ENCODE peak calls at places on chromosome 7, in eight cellular contexts. M is colonic mucosa, W is OCI-LY7, Y is tibial artery, S is heart right ventricle, V is fibroblast of lung, Q is heart left ventricle, F is cardiac muscle cell. O is an unnamed sample.

GRCh38 chr7:370775-371118 is 80.8 kb downstream of the FOXL3 start:
- DNase-seq in Y (no peak), M (no peak), W (no peak), V (no peak), S (no peak), F (no peak), Q (no peak), O (no peak)

GRCh38 chr7:12385364-12385786 is 18.3 kb downstream of the VWDE start:
- DNase-seq in Y (no peak), V (no peak), Q (no peak), S (no peak), W (no peak), M (no peak), F (peak), O (no peak)

GRCh38 chr7:151699147-151699546 is 177.8 kb downstream of the PRKAG2 start:
- DNase-seq in Q (peak), F (no peak), S (no peak), Y (no peak), V (peak), W (no peak), M (no peak), O (peak)

GRCh38 chr7:127983804-127984332 is 47.4 kb downstream of the LRRC4 start:
- DNase-seq in Q (no peak), V (no peak), W (no peak), Y (no peak), F (no peak), S (no peak), M (no peak), O (no peak)

GRCh38 chr7:84705079-84705478 is 481.8 kb downstream of the SEMA3D start:
- DNase-seq in Y (no peak), V (no peak), M (no peak), F (no peak), S (no peak), W (no peak), Q (no peak), O (no peak)

GRCh38 chr7:92609921-92610518 is 19.8 kb upstream of the FAM133B start:
- DNase-seq in W (peak), Q (no peak), F (no peak), S (no peak), M (no peak), V (peak), Y (no peak), O (no peak)

GRCh38 chr7:133829336-133829897 is 297.7 kb upstream of the LRGUK start:
- DNase-seq in Y (no peak), S (no peak), F (no peak), Q (no peak), W (no peak), V (no peak), M (no peak), O (no peak)

GRCh38 chr7:18564779-18565178 is 69.2 kb downstream of the HDAC9 start:
- DNase-seq in Y (no peak), V (no peak), F (no peak), W (no peak), M (no peak), Q (no peak), S (no peak), O (no peak)

GRCh38 chr7:43701502-43701859 is 27.8 kb downstream of the COA1 start:
- DNase-seq in M (no peak), Y (no peak), Q (no peak), F (no peak), S (no peak), W (no peak), V (no peak), O (no peak)

GRCh38 chr7:114922151-114922651 is 307 bp downstream of the MDFIC start:
- DNase-seq in Q (peak), F (peak), Y (peak), S (peak), W (no peak), M (peak), V (peak), O (no peak)

GRCh38 chr7:80357530-80357929 is 154.3 kb downstream of the GNAT3 start:
- DNase-seq in Q (no peak), W (no peak), S (no peak), V (peak), F (no peak), M (no peak), Y (no peak), O (no peak)

GRCh38 chr7:92994889-92995288 is 122.9 kb downstream of the SAMD9 start:
- DNase-seq in Q (no peak), S (no peak), Y (no peak), V (no peak), M (no peak), W (no peak), F (no peak), O (no peak)

GRCh38 chr7:77940647-77941046 is 142.1 kb downstream of the PHTF2 start:
- DNase-seq in W (peak), S (peak), V (peak), Y (no peak), Q (no peak), M (no peak), F (peak), O (peak)

GRCh38 chr7:129494041-129494440 is 8.3 kb upstream of the SMKR1 start:
- DNase-seq in Y (no peak), Q (no peak), F (no peak), S (no peak), M (no peak), V (peak), W (no peak), O (peak)

GRCh38 chr7:78912781-78913180 is 540.7 kb downstream of the MAGI2 start:
- DNase-seq in S (no peak), W (no peak), F (no peak), M (no peak), Y (no peak), Q (no peak), V (peak), O (no peak)

GRCh38 chr7:111558948-111559347 is 3.3 kb downstream of the IMMP2L start:
- DNase-seq in S (no peak), F (no peak), M (no peak), Q (no peak), V (peak), Y (no peak), W (no peak), O (no peak)

GRCh38 chr7:113636727-113637421 is 281.9 kb downstream of the PPP1R3A start:
- DNase-seq in S (no peak), W (no peak), Y (no peak), F (no peak), M (no peak), V (peak), Q (no peak), O (peak)

GRCh38 chr7:92644406-92645113 is 54.4 kb upstream of the FAM133B start:
- DNase-seq in M (no peak), Q (peak), V (peak), Y (no peak), W (no peak), F (peak), S (peak), O (no peak)

GRCh38 chr7:100372256-100372655 is 1.0 kb upstream of the PILRA start:
- DNase-seq in S (no peak), M (no peak), F (no peak), W (peak), Q (peak), Y (no peak), V (peak), O (peak)

GRCh38 chr7:126856691-126857291 is 395.9 kb downstream of the GRM8 start:
- DNase-seq in F (peak), S (no peak), Q (no peak), M (no peak), W (peak), Y (no peak), V (no peak), O (no peak)

DNA sequence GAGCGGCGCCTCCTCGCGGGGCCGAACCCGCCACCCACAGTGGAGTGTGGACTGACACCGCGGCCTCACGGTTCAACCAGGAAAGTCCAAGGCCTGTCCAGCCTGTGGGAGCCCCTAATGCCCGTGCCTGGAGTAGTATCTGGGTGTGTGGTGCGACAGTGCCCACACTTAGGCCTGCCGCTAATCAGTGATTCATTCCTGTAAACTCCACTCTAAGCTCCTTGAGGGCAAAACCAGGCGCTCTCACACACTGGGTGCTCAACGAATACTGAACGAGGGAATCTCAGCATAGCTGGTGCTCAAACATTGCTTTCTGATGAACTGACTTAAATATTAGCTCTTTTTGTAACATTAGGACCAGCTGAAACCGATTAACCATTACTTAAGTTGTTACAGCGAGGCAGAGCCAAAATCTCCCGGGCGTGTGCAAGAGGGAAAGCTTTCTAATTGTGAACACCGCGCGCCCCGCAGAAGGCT is 573 bp upstream of the GSDME start:
- DNase-seq in M (no peak), S (no peak), F (peak), Q (no peak), V (peak), W (no peak), Y (no peak), O (no peak)
- H3K27ac ChIP-seq in M (peak), S (peak), F (no peak), Q (peak), V (peak), W (no peak), Y (peak), O (peak)

GRCh38 chr7:132494474-132494873 is 81.8 kb downstream of the PLXNA4 start:
- DNase-seq in V (no peak), S (no peak), Q (no peak), F (no peak), W (no peak), Y (no peak), M (no peak), O (no peak)
- TF ChIP-seq CTCF in V (no peak), S (no peak), Q (no peak), F (no peak), W (no peak), Y (no peak), M (no peak), O (no peak)

DNA sequence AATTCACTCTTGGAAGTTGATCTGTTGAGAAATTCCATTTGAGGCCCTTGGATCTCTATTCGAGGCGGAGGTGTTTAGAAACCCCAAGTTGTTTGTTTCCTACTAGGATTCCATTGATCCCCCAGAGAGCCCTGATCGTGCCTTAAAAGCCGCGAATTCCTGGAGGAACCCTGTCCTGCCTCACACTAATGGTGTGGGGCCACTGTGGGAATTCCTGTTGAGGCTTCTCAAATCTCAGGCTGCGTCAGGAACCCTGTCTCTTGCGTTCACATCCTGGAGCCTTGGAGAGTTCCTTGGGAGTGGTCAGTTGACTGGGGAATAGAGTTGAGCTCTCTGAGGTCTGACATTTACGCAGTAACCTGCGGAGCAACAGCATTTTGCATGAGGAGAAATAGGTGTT is 1.2 kb downstream of the CFAP69 start:
- DNase-seq in V (peak), Y (peak), F (peak), W (no peak), Q (no peak), M (no peak), S (peak), O (no peak)
- H3K4me3 ChIP-seq in V (peak), Y (peak), F (peak), W (no peak), Q (peak), M (no peak), S (peak), O (no peak)

DNA sequence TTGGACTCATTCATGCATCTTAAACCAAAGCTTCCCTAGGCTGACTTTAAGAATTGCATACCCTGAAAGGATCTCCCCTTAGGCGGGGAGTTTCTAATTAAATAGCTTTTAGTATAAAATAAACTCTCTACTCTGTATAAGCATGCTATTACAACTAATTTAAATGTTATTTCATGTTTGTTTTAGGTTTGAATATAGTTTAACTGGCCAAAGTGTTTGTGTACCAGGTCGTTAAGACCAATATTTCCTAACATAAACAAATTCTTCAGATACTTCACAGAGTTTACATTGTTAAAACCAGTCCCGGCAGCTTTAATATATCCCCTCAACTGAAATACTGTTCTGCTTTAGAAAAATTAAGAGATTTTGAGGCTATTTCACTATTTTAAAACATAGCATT is 2.3 kb downstream of the GLI3 start:
- DNase-seq in S (no peak), Q (no peak), W (no peak), Y (no peak), V (no peak), F (no peak), M (no peak), O (no peak)
- H3K27ac ChIP-seq in S (no peak), Q (no peak), W (no peak), Y (no peak), V (no peak), F (no peak), M (no peak), O (no peak)

GRCh38 chr7:142425281-142425680 is 167.4 kb upstream of the PRSS58 start:
- DNase-seq in S (no peak), Q (no peak), F (no peak), V (no peak), Y (no peak), W (no peak), M (no peak), O (no peak)
- TF ChIP-seq CTCF in S (no peak), Q (no peak), F (no peak), V (no peak), Y (no peak), W (no peak), M (no peak), O (no peak)

DNA sequence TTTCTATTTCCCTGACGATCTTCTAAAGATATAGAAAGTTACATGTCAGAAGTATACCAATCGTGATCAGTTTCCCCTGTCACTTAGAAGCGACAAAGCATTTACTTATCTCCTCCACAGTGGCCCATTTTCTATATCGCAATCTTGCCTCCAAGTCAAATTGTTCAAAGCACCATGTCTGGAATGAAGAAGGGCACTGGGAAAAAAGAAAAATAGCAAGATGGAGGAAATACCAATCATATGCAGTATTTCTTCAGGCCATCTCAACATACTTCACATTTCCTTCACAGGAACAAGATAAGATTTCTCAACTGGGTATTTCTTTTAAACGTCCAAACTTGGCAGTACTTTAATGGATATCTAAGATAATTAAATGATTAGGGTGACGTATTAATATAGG is 63.3 kb upstream of the IL6 start:
- DNase-seq in M (no peak), Q (no peak), V (peak), S (no peak), F (no peak), Y (no peak), W (no peak), O (no peak)
- H3K4me3 ChIP-seq in M (no peak), Q (no peak), V (no peak), S (no peak), F (no peak), Y (no peak), W (no peak), O (no peak)

GRCh38 chr7:37916017-37916672 is 472 bp downstream of the SFRP4 start:
- DNase-seq in M (peak), Y (peak), W (no peak), S (no peak), V (peak), Q (peak), F (no peak), O (no peak)
- H3K27ac ChIP-seq in M (no peak), Y (peak), W (no peak), S (peak), V (no peak), Q (no peak), F (no peak), O (no peak)

O was measured in AG04450.